ENCODE peak calls at places on chromosomes 7 and 10, in eight cellular contexts. G is HCT116, X is right cardiac atrium, B is pancreas, R is suprapubic skin, M is fibroblast of lung, L is mesenchymal stem cell, Z is endodermal cell. A is an unnamed sample.

GRCh38 chr7:67937717-67938191 is 941.1 kb downstream of the TYW1 start:
- DNase-seq in R (no peak), Z (no peak), L (no peak), X (peak; percentile 14), M (peak; percentile 97), G (no peak), B (no peak), A (no peak)

GRCh38 chr7:2566890-2567662 is 8.3 kb downstream of the IQCE start:
- DNase-seq in M (no peak), R (no peak), L (no peak), X (no peak), Z (no peak), G (no peak), B (peak; percentile 49), A (no peak)

GRCh38 chr7:134710854-134711624 is 64.4 kb downstream of the BPGM start:
- DNase-seq in G (no peak), X (no peak), Z (no peak), R (no peak), B (no peak), M (peak; percentile 73), L (peak; percentile 49), A (peak; percentile 6)

GRCh38 chr7:11751315-11751714 is 80.7 kb downstream of the THSD7A start:
- DNase-seq in Z (no peak), L (no peak), M (no peak), B (no peak), R (no peak), X (no peak), G (no peak), A (no peak)

GRCh38 chr10:6445671-6446278 is 134.3 kb downstream of the PRKCQ start:
- DNase-seq in L (peak; percentile 27), M (peak; percentile 17), R (no peak), B (no peak), G (peak; percentile 18), Z (peak; percentile 82), X (peak; percentile 51), A (peak; percentile 71)

GRCh38 chr10:11035318-11035920 is 17.7 kb downstream of the CELF2 start:
- DNase-seq in G (no peak), Z (peak; percentile 76), B (no peak), R (peak; percentile 82), L (peak; percentile 77), M (peak; percentile 82), X (peak; percentile 59), A (no peak)

GRCh38 chr7:133429371-133429770 is 176.5 kb downstream of the EXOC4 start:
- DNase-seq in L (peak; percentile 13), B (no peak), R (no peak), M (no peak), X (no peak), Z (no peak), G (no peak), A (no peak)

GRCh38 chr7:113013761-113014449 is 72.7 kb downstream of the GPR85 start:
- DNase-seq in X (no peak), M (peak; percentile 3), G (no peak), Z (no peak), B (no peak), L (no peak), R (no peak), A (no peak)

GRCh38 chr7:149723082-149723767 is 50.2 kb downstream of the ZNF467 start:
- DNase-seq in B (no peak), G (no peak), M (no peak), Z (peak; percentile 21), R (no peak), L (no peak), X (no peak), A (no peak)

GRCh38 chr7:134184767-134185166 is 57.6 kb downstream of the LRGUK start:
- DNase-seq in L (no peak), G (no peak), X (no peak), B (no peak), M (peak; percentile 33), R (no peak), Z (no peak), A (no peak)

GRCh38 chr7:100957832-100958421 is 8.6 kb downstream of the MUC3A start:
- DNase-seq in R (no peak), L (peak; percentile 4), G (no peak), Z (no peak), M (no peak), B (no peak), X (no peak), A (no peak)

GRCh38 chr7:32250494-32251260 is 180.5 kb upstream of the PDE1C start:
- DNase-seq in M (no peak), X (no peak), R (no peak), L (no peak), B (no peak), G (no peak), Z (no peak), A (no peak)

GRCh38 chr10:86285136-86285790 is 81.3 kb downstream of the GRID1 start:
- DNase-seq in G (no peak), L (no peak), Z (peak; percentile 32), M (no peak), B (no peak), R (no peak), X (no peak), A (no peak)

GRCh38 chr10:188546-188945 is 53.3 kb downstream of the ZMYND11 start:
- DNase-seq in R (no peak), G (no peak), X (no peak), M (peak; percentile 34), Z (no peak), B (no peak), L (peak; percentile 48), A (no peak)

GRCh38 chr7:1122832-1123501 is 35.1 kb downstream of the GPER1 start:
- DNase-seq in X (peak; percentile 42), L (no peak), M (no peak), G (no peak), Z (no peak), R (peak; percentile 56), B (peak; percentile 52), A (peak; percentile 36)

GRCh38 chr7:117427258-117427701 is at the start of gene ASZ1:
- DNase-seq in R (no peak), X (no peak), B (no peak), M (no peak), Z (no peak), L (no peak), G (no peak), A (no peak)

GRCh38 chr7:25124485-25125136 is 449 bp downstream of the CYCS start:
- DNase-seq in Z (no peak), X (no peak), R (peak; percentile 69), M (no peak), B (no peak), G (no peak), L (no peak), A (peak; percentile 10)

GRCh38 chr10:70331486-70332268 is 47.9 kb upstream of the NPFFR1 start:
- DNase-seq in L (peak; percentile 97), B (no peak), R (no peak), Z (peak; percentile 75), G (peak; percentile 96), M (peak; percentile 94), X (peak; percentile 36), A (peak; percentile 54)

GRCh38 chr7:200704-201103 is 8.3 kb downstream of the FAM20C start:
- DNase-seq in L (no peak), R (no peak), Z (peak; percentile 64), M (no peak), B (no peak), X (no peak), G (no peak), A (no peak)

GRCh38 chr7:28071570-28071969 is 109.0 kb downstream of the JAZF1 start:
- DNase-seq in X (no peak), B (no peak), L (no peak), R (no peak), Z (no peak), M (no peak), G (no peak), A (no peak)

GRCh38 chr7:99860281-99861127 is 16.3 kb downstream of the OR2AE1 start:
- DNase-seq in B (no peak), X (peak; percentile 51), L (no peak), Z (no peak), G (no peak), R (no peak), M (peak; percentile 97), A (no peak)

GRCh38 chr7:139720705-139721231 is 57.0 kb downstream of the HIPK2 start:
- DNase-seq in L (peak; percentile 78), Z (peak; percentile 15), R (no peak), B (no peak), G (no peak), X (peak; percentile 39), M (no peak), A (no peak)

GRCh38 chr10:7817984-7818294 is 366 bp upstream of the TAF3 start:
- DNase-seq in B (no peak), X (no peak), Z (no peak), R (no peak), G (no peak), M (no peak), L (no peak), A (no peak)
- H3K27ac ChIP-seq in B (peak overlapping the region; percentile 50), X (no peak overlapping the region), Z (no peak overlapping the region), R (no peak overlapping the region), G (peak overlapping the region; percentile 35), M (no peak overlapping the region), L (no peak overlapping the region), A (peak overlapping the region; percentile 58)

GRCh38 chr10:67088035-67088434 is 162.2 kb downstream of the LRRTM3 start:
- DNase-seq in M (no peak), G (no peak), R (no peak), Z (no peak), B (no peak), X (no peak), L (no peak), A (no peak)

GRCh38 chr10:67087140-67087436 is 161.3 kb downstream of the LRRTM3 start:
- DNase-seq in X (no peak), G (no peak), R (no peak), B (no peak), Z (no peak), M (no peak), L (no peak), A (no peak)

GRCh38 chr10:67086324-67087139 is 160.7 kb downstream of the LRRTM3 start:
- DNase-seq in G (no peak), Z (no peak), L (no peak), R (no peak), M (no peak), B (no peak), X (no peak), A (no peak)
- H3K4me1 ChIP-seq in G (no peaks in the 10 kb centered on the region), Z (no peaks in the 10 kb centered on the region), L (no peaks in the 10 kb centered on the region), R (no peaks in the 10 kb centered on the region), M (no peaks in the 10 kb centered on the region), B (no peaks in the 10 kb centered on the region), X (no peaks in the 10 kb centered on the region), A (no peaks in the 10 kb centered on the region)

DNA sequence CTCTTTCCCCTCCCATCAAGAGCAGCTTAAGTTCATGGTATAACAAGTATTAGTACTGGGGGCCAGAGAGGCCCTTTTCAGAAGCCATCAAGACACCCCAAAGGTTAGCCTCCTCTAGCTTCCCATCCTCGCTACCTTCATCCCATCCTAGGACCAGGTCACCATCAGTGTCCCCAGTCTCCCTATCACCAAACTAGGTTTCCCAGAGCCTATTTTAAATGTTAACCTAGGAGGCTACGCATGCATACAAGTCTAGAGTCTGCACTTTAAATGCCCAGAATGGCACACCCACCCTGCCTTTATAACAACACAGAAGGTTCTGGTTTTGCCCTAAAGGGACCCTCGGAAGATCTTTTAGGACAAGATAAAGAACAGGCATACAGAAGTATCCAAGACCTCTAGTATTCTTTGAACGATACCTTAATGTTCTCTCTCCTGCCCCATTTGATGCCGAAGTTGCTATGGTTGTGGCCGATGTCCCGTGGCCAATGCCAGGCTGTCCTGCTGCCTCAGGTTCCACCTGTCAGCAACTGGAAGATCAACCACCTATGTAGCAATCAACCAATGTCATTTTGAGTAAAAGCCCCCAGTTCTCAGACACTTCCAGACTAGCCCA is 2.2 kb downstream of the GPRIN2 start:
- DNase-seq in R (peak; percentile 36), B (no peak), Z (peak; percentile 35), X (no peak), G (no peak), M (no peak), L (no peak), A (no peak)
- H3K27me3 ChIP-seq in R (peaks cover 48% of the 10 kb centered on the region), B (no peaks in the 10 kb centered on the region), Z (peaks cover 34% of the 10 kb centered on the region), X (no peaks in the 10 kb centered on the region), G (no peaks in the 10 kb centered on the region), M (peaks cover 54% of the 10 kb centered on the region), L (peaks cover 95% of the 10 kb centered on the region), A (peaks cover 17% of the 10 kb centered on the region)

GRCh38 chr10:124221356-124222297 is 128.2 kb upstream of the CHST15 start:
- DNase-seq in Z (peak; percentile 32), X (no peak), L (peak; percentile 71), B (no peak), M (peak; percentile 72), G (no peak), R (no peak), A (no peak)
- H3K27ac ChIP-seq in Z (no peak overlapping the region), X (no peak overlapping the region), L (peak overlapping the region; percentile 89), B (no peak overlapping the region), M (no peak overlapping the region), G (no peak overlapping the region), R (no peak overlapping the region), A (no peak overlapping the region)

A was measured in CD8-positive, alpha-beta memory T cell.